ENCODE peak calls at places on chromosome 12, in four cellular contexts. N is HepG2, L is K562, P is GM12878. I is an unnamed sample.
A peak's percentile ranks its signal among the peaks of the same experiment; 100 is the strongest.

GRCh38 chr12:52146822-52147366 is 44.9 kb downstream of the KRT80 start:
- DNase-seq in L (no peak), N (no peak), P (no peak), I (no peak)

GRCh38 chr12:18250313-18250916 is 10.9 kb upstream of the PIK3C2G start:
- DNase-seq in N (peak; percentile 59), P (no peak), L (no peak), I (peak; percentile 37)

GRCh38 chr12:28017873-28018255 is 45.3 kb upstream of the PTHLH start:
- DNase-seq in N (no peak), P (no peak), L (no peak), I (no peak)

GRCh38 chr12:98424726-98425401 is 90.5 kb upstream of the TMPO start:
- DNase-seq in N (peak; percentile 46), P (no peak), L (peak; percentile 78), I (peak; percentile 68)

GRCh38 chr12:121279507-121279915 is 17.0 kb downstream of the CAMKK2 start:
- DNase-seq in N (no peak), P (no peak), L (peak; percentile 6), I (no peak)

GRCh38 chr12:93624595-93625294 is 52.3 kb downstream of the SOCS2 start:
- DNase-seq in N (peak; percentile 52), P (peak; percentile 63), L (peak; percentile 54), I (no peak)

GRCh38 chr12:43914923-43915468 is 79.1 kb downstream of the TMEM117 start:
- DNase-seq in P (no peak), L (no peak), N (peak; percentile 10), I (peak; percentile 12)

GRCh38 chr12:14367097-14367661 is 1.7 kb downstream of the ATF7IP start:
- DNase-seq in P (peak; percentile 71), N (peak; percentile 29), L (no peak), I (no peak)

GRCh38 chr12:92530706-92531105 is 172.1 kb upstream of the PLEKHG7 start:
- DNase-seq in N (no peak), L (no peak), P (no peak), I (no peak)

GRCh38 chr12:125549836-125550235 is 484.6 kb downstream of the AACS start:
- DNase-seq in L (peak; percentile 17), P (no peak), N (no peak), I (no peak)

GRCh38 chr12:116773276-116773731 is 35.2 kb downstream of the RNFT2 start:
- DNase-seq in N (peak; percentile 9), L (no peak), P (no peak), I (peak; percentile 27)

GRCh38 chr12:128806573-128806972 is 17.2 kb downstream of the SLC15A4 start:
- DNase-seq in L (no peak), P (no peak), N (no peak), I (no peak)

GRCh38 chr12:61750604-61751003 is 509.6 kb upstream of the USP15 start:
- DNase-seq in L (no peak), N (no peak), P (no peak), I (no peak)

GRCh38 chr12:3317841-3318501 is 173.0 kb upstream of the PRMT8 start:
- DNase-seq in L (no peak), N (no peak), P (no peak), I (no peak)

GRCh38 chr12:15939111-15939510 is 28.0 kb downstream of the DERA start:
- DNase-seq in N (peak; percentile 2), P (no peak), L (no peak), I (no peak)

GRCh38 chr12:52371716-52372115 is 4.4 kb upstream of the KRT85 start:
- DNase-seq in N (no peak), L (no peak), P (no peak), I (no peak)

GRCh38 chr12:68199127-68199526 is 26.5 kb downstream of the IL26 start:
- DNase-seq in L (no peak), P (no peak), N (no peak), I (no peak)

GRCh38 chr12:67042697-67043131 is 226.4 kb upstream of the CAND1 start:
- DNase-seq in P (no peak), N (no peak), L (no peak), I (peak; percentile 37)

GRCh38 chr12:57731411-57732080 is 7.0 kb downstream of the AGAP2 start:
- DNase-seq in P (no peak), L (no peak), N (no peak), I (no peak)

GRCh38 chr12:116319851-116320621 is 42.5 kb upstream of the MED13L start:
- DNase-seq in L (no peak), P (no peak), N (no peak), I (no peak)

GRCh38 chr12:14920475-14921126 is 17.7 kb downstream of the ERP27 start:
- DNase-seq in P (no peak), N (no peak), L (no peak), I (no peak)

GRCh38 chr12:68733661-68734071 is 12.3 kb upstream of the SLC35E3 start:
- DNase-seq in P (no peak), N (no peak), L (no peak), I (no peak)

GRCh38 chr12:6824962-6825381 is 3.2 kb upstream of the P3H3 start:
- DNase-seq in N (no peak), P (no peak), L (no peak), I (no peak)

GRCh38 chr12:32836710-32837109 is 59.9 kb downstream of the PKP2 start:
- DNase-seq in L (no peak), P (no peak), N (no peak), I (no peak)

GRCh38 chr12:54601841-54602240 is 13.4 kb upstream of the PPP1R1A start:
- DNase-seq in L (no peak), N (no peak), P (no peak), I (no peak)

GRCh38 chr12:120759591-120760348 is 34.1 kb downstream of the ACADS start:
- DNase-seq in P (no peak), N (no peak), L (no peak), I (no peak)

GRCh38 chr12:29176951-29177350 is 27.9 kb downstream of the FAR2 start:
- DNase-seq in N (no peak), P (no peak), L (no peak), I (no peak)

GRCh38 chr12:52925717-52926595 is 21.1 kb upstream of the KRT8 start:
- DNase-seq in L (no peak), P (no peak), N (peak; percentile 92), I (no peak)

GRCh38 chr12:68886636-68887572 is 46.1 kb downstream of the CPM start:
- DNase-seq in L (no peak), P (no peak), N (peak; percentile 12), I (no peak)

GRCh38 chr12:76562158-76562557 is 2.6 kb upstream of the OSBPL8 start:
- DNase-seq in N (no peak), L (no peak), P (no peak), I (no peak)

GRCh38 chr12:20492251-20492728 is 124.0 kb downstream of the PDE3A start:
- DNase-seq in P (peak; percentile 5), N (no peak), L (no peak), I (no peak)

GRCh38 chr12:96034631-96035282 is 630 bp downstream of the LTA4H start:
- DNase-seq in L (peak; percentile 14), P (no peak), N (peak; percentile 22), I (peak; percentile 52)

GRCh38 chr12:110365743-110366473 is 37.6 kb downstream of the ANAPC7 start:
- DNase-seq in L (no peak), N (no peak), P (no peak), I (no peak)

GRCh38 chr12:212799-213526 is 994 bp downstream of the SLC6A12 start:
- DNase-seq in N (peak; percentile 47), L (no peak), P (no peak), I (no peak)

GRCh38 chr12:4539167-4539870 is 629 bp downstream of the RAD51AP1 start:
- DNase-seq in L (no peak), N (no peak), P (no peak), I (no peak)

GRCh38 chr12:124520896-124521295 is 46.5 kb downstream of the NCOR2 start:
- DNase-seq in P (no peak), N (no peak), L (no peak), I (no peak)
- TF ChIP-seq SP1 in P (no peak), N (no peak), L (no peak), I (no peak)

DNA sequence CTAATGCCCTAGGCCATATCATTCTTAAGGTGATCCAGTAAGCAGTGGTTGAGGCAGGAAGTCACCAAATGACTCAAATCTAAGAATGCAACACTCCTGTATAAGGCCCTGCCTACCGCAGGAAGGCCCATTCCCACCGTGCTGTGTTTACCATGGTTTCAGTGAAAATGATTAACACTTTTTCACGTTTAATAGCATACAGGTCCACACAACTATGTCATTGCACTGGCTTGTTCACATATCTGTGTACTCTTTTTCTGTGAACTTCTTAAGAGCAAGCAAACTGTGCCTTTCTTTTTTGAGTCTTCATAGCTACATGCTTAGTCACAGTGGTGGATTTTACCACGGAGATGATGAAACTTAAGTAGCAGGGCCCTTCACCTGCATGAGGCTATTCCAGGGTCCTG is 214.9 kb downstream of the CNTN1 start:
- DNase-seq in P (peak; percentile 34), N (no peak), L (no peak), I (no peak)
- TF ChIP-seq FOXM1 in P (no peak), N (no peak), L (no peak), I (no peak)

GRCh38 chr12:113959096-113959495 is 7.0 kb downstream of the RBM19 start:
- DNase-seq in L (no peak), N (no peak), P (no peak), I (no peak)

GRCh38 chr12:113958108-113958507 is 8.0 kb downstream of the RBM19 start:
- DNase-seq in L (no peak), P (no peak), N (no peak), I (no peak)

GRCh38 chr12:113962733-113963132 is 3.4 kb downstream of the RBM19 start:
- DNase-seq in N (no peak), P (no peak), L (no peak), I (no peak)

GRCh38 chr12:113960030-113960429 is 6.1 kb downstream of the RBM19 start:
- DNase-seq in N (no peak), P (no peak), L (no peak), I (no peak)

DNA sequence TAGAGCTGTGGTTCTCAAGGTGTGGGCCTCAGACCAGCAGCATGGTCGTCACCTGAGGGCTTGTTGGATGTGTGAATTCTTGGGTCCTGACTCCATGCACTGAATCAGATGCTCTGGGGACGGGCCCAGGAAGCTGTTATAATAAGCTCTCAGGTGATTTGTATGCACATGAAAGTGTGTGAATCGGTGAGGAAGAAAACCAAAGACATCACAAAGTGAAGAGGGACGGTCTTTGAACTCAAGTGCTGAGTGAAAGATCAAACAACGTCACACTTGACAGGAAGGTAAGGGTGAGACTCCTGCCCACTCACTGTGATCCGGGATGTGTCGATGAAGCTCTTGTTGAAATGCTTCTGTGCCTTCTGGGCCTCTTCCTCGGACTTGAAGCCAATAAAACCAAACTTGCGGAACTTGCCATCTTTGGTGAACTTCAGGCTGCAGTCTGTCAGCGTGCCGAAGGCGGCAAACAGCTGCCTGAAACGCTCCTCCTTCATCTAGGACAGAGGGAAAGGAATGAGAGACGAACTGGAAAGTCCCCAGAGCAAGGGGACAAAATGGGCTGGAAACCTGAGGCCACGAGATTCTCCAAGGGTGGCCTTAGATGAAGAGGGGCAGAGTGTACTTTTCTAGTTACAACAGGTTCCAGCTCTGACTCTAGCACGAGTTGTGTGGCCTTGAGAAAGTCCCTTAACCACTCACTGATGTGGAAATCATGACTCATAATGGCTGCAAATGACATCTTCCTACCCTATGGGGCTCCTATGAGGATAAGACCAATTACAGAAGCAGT is 4.0 kb downstream of the RBM19 start:
- DNase-seq in N (peak; percentile 20), L (no peak), P (peak; percentile 71), I (no peak)
- TF ChIP-seq SP1 in N (no peak), L (no peak), P (no peak), I (no peak)

DNA sequence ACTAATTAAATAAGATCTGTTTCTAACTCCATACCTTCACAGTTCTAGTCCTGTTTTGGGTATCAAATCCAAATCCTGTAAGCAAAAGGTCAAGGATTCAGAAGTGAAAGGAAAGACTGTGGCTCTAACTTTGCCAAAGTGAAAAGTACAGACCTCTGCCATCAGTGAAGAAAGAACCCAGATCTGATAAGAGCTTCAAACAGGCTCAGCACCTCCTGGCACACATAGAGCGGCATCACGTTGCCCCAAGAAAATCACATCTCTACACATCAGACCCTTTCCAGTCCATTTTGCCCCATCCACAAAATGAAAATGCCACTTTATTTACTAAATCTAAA is 23.2 kb downstream of the CLIP1 start:
- DNase-seq in L (no peak), N (no peak), P (no peak), I (no peak)
- TF ChIP-seq FOXM1 in L (no peak), N (no peak), P (no peak), I (no peak)